ENCODE peak calls at places on chromosomes 5 and 9, in nine cellular contexts. One of them, this sample, is unnamed.

GRCh38 chr5:146717951-146718350 is 160.6 kb downstream of the PPP2R2B start:
- DNase-seq in AG04449: no peak
- DNase-seq in endothelial cell: no peak
- DNase-seq in brain microvascular endothelial cell: no peak
- DNase-seq in CD8-positive, alpha-beta T cell: no peak
- DNase-seq in lung: no peak
- DNase-seq in neural crest cell: no peak
- DNase-seq in GM13977: no peak
- DNase-seq in nephron progenitor cell: no peak
- DNase-seq in this sample: no peak

GRCh38 chr9:114674798-114675554 is 7.0 kb downstream of the TEX48 start:
- DNase-seq in AG04449: no peak
- DNase-seq in endothelial cell: no peak
- DNase-seq in brain microvascular endothelial cell: no peak
- DNase-seq in CD8-positive, alpha-beta T cell: no peak
- DNase-seq in lung: no peak
- DNase-seq in neural crest cell: no peak
- DNase-seq in GM13977: no peak
- DNase-seq in nephron progenitor cell: no peak
- DNase-seq in this sample: no peak

GRCh38 chr5:54739371-54739770 is 221.8 kb downstream of the SNX18 start:
- DNase-seq in AG04449: no peak
- DNase-seq in endothelial cell: no peak
- DNase-seq in brain microvascular endothelial cell: no peak
- DNase-seq in CD8-positive, alpha-beta T cell: no peak
- DNase-seq in lung: no peak
- DNase-seq in neural crest cell: no peak
- DNase-seq in GM13977: no peak
- DNase-seq in nephron progenitor cell: no peak
- DNase-seq in this sample: no peak

GRCh38 chr9:36151306-36152210 is 15.0 kb downstream of the GLIPR2 start:
- DNase-seq in AG04449: no peak
- DNase-seq in endothelial cell: no peak
- DNase-seq in brain microvascular endothelial cell: peak; percentile 61
- DNase-seq in CD8-positive, alpha-beta T cell: peak; percentile 73
- DNase-seq in lung: peak; percentile 74
- DNase-seq in neural crest cell: no peak
- DNase-seq in GM13977: peak; percentile 72
- DNase-seq in nephron progenitor cell: no peak
- DNase-seq in this sample: peak; percentile 68

GRCh38 chr5:132747693-132748440 is 641 bp downstream of the CCNI2 start:
- DNase-seq in AG04449: no peak
- DNase-seq in endothelial cell: peak; percentile 24
- DNase-seq in brain microvascular endothelial cell: no peak
- DNase-seq in CD8-positive, alpha-beta T cell: peak; percentile 12
- DNase-seq in lung: no peak
- DNase-seq in neural crest cell: no peak
- DNase-seq in GM13977: peak; percentile 48
- DNase-seq in nephron progenitor cell: peak; percentile 14
- DNase-seq in this sample: no peak

GRCh38 chr9:127754761-127755557 is 19.9 kb upstream of the TOR2A start:
- DNase-seq in AG04449: no peak
- DNase-seq in endothelial cell: peak; percentile 79
- DNase-seq in brain microvascular endothelial cell: no peak
- DNase-seq in CD8-positive, alpha-beta T cell: no peak
- DNase-seq in lung: no peak
- DNase-seq in neural crest cell: peak; percentile 32
- DNase-seq in GM13977: no peak
- DNase-seq in nephron progenitor cell: peak; percentile 71
- DNase-seq in this sample: no peak

GRCh38 chr9:87909310-87910041 is 8.3 kb upstream of the SPATA31C1 start:
- DNase-seq in AG04449: no peak
- DNase-seq in endothelial cell: no peak
- DNase-seq in brain microvascular endothelial cell: no peak
- DNase-seq in CD8-positive, alpha-beta T cell: no peak
- DNase-seq in lung: peak; percentile 33
- DNase-seq in neural crest cell: no peak
- DNase-seq in GM13977: no peak
- DNase-seq in nephron progenitor cell: no peak
- DNase-seq in this sample: no peak

GRCh38 chr9:94937214-94937903 is 210.9 kb downstream of the AOPEP start:
- DNase-seq in AG04449: peak; percentile 80
- DNase-seq in endothelial cell: no peak
- DNase-seq in brain microvascular endothelial cell: peak; percentile 82
- DNase-seq in CD8-positive, alpha-beta T cell: no peak
- DNase-seq in lung: no peak
- DNase-seq in neural crest cell: no peak
- DNase-seq in GM13977: no peak
- DNase-seq in nephron progenitor cell: no peak
- DNase-seq in this sample: no peak

GRCh38 chr5:76709762-76710161 is 6.2 kb upstream of the F2R start:
- DNase-seq in AG04449: no peak
- DNase-seq in endothelial cell: no peak
- DNase-seq in brain microvascular endothelial cell: no peak
- DNase-seq in CD8-positive, alpha-beta T cell: no peak
- DNase-seq in lung: no peak
- DNase-seq in neural crest cell: no peak
- DNase-seq in GM13977: no peak
- DNase-seq in nephron progenitor cell: no peak
- DNase-seq in this sample: no peak

GRCh38 chr5:88808153-88808552 is 74.8 kb downstream of the MEF2C start:
- DNase-seq in AG04449: no peak
- DNase-seq in endothelial cell: no peak
- DNase-seq in brain microvascular endothelial cell: no peak
- DNase-seq in CD8-positive, alpha-beta T cell: no peak
- DNase-seq in lung: no peak
- DNase-seq in neural crest cell: no peak
- DNase-seq in GM13977: no peak
- DNase-seq in nephron progenitor cell: no peak
- DNase-seq in this sample: no peak

GRCh38 chr9:122001491-122002201 is 91.5 kb downstream of the TTLL11 start:
- DNase-seq in AG04449: no peak
- DNase-seq in endothelial cell: no peak
- DNase-seq in brain microvascular endothelial cell: peak; percentile 20
- DNase-seq in CD8-positive, alpha-beta T cell: no peak
- DNase-seq in lung: no peak
- DNase-seq in neural crest cell: no peak
- DNase-seq in GM13977: no peak
- DNase-seq in nephron progenitor cell: no peak
- DNase-seq in this sample: no peak

GRCh38 chr5:81171769-81172168 is 61.4 kb upstream of the CKMT2 start:
- DNase-seq in AG04449: no peak
- DNase-seq in endothelial cell: no peak
- DNase-seq in brain microvascular endothelial cell: no peak
- DNase-seq in CD8-positive, alpha-beta T cell: no peak
- DNase-seq in lung: no peak
- DNase-seq in neural crest cell: no peak
- DNase-seq in GM13977: no peak
- DNase-seq in nephron progenitor cell: no peak
- DNase-seq in this sample: no peak

GRCh38 chr9:101465330-101465915 is 29.8 kb upstream of the ALDOB start:
- DNase-seq in AG04449: no peak
- DNase-seq in endothelial cell: no peak
- DNase-seq in brain microvascular endothelial cell: peak; percentile 53
- DNase-seq in CD8-positive, alpha-beta T cell: no peak
- DNase-seq in lung: peak; percentile 40
- DNase-seq in neural crest cell: no peak
- DNase-seq in GM13977: no peak
- DNase-seq in nephron progenitor cell: no peak
- DNase-seq in this sample: no peak

GRCh38 chr5:10745133-10745532 is 15.9 kb downstream of the DAP start:
- DNase-seq in AG04449: no peak
- DNase-seq in endothelial cell: no peak
- DNase-seq in brain microvascular endothelial cell: no peak
- DNase-seq in CD8-positive, alpha-beta T cell: no peak
- DNase-seq in lung: no peak
- DNase-seq in neural crest cell: no peak
- DNase-seq in GM13977: no peak
- DNase-seq in nephron progenitor cell: no peak
- DNase-seq in this sample: no peak

GRCh38 chr5:10740384-10740783 is 20.6 kb downstream of the DAP start:
- DNase-seq in AG04449: no peak
- DNase-seq in endothelial cell: no peak
- DNase-seq in brain microvascular endothelial cell: no peak
- DNase-seq in CD8-positive, alpha-beta T cell: no peak
- DNase-seq in lung: no peak
- DNase-seq in neural crest cell: no peak
- DNase-seq in GM13977: no peak
- DNase-seq in nephron progenitor cell: no peak
- DNase-seq in this sample: no peak

GRCh38 chr5:10744681-10745080 is 16.4 kb downstream of the DAP start:
- DNase-seq in AG04449: no peak
- DNase-seq in endothelial cell: no peak
- DNase-seq in brain microvascular endothelial cell: no peak
- DNase-seq in CD8-positive, alpha-beta T cell: no peak
- DNase-seq in lung: no peak
- DNase-seq in neural crest cell: no peak
- DNase-seq in GM13977: no peak
- DNase-seq in nephron progenitor cell: no peak
- DNase-seq in this sample: no peak

GRCh38 chr5:10737880-10738279 is 23.2 kb downstream of the DAP start:
- DNase-seq in AG04449: no peak
- DNase-seq in endothelial cell: no peak
- DNase-seq in brain microvascular endothelial cell: no peak
- DNase-seq in CD8-positive, alpha-beta T cell: no peak
- DNase-seq in lung: no peak
- DNase-seq in neural crest cell: no peak
- DNase-seq in GM13977: no peak
- DNase-seq in nephron progenitor cell: no peak
- DNase-seq in this sample: no peak

DNA sequence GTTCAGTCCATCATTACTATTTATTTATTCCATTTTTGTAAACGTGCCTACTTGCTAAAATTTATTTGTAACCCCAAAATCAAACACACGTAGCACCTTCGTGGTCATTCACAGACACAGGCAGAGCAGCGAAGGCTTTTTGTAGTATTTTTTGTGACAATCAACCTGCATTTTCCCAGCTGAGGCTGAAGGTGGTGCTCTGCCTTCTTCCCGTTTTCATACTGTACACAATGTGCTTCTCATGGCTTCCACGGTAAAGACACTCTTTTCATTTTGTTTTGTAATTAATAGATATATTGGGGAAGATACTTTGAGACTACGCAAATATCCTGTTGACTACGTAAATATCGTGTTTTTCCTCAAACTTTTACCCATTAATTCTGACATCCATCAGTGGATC is 19.4 kb downstream of the DAP start:
- DNase-seq in AG04449: no peak
- DNase-seq in endothelial cell: no peak
- DNase-seq in brain microvascular endothelial cell: no peak
- DNase-seq in CD8-positive, alpha-beta T cell: no peak
- DNase-seq in lung: no peak
- DNase-seq in neural crest cell: no peak
- DNase-seq in GM13977: no peak
- DNase-seq in nephron progenitor cell: no peak
- DNase-seq in this sample: no peak
- TF ChIP-seq CTCF in AG04449: no peak
- TF ChIP-seq CTCF in endothelial cell: no peak
- TF ChIP-seq CTCF in brain microvascular endothelial cell: peak; percentile 42
- TF ChIP-seq CTCF in CD8-positive, alpha-beta T cell: no peak
- TF ChIP-seq CTCF in lung: no peak
- TF ChIP-seq CTCF in neural crest cell: no peak
- TF ChIP-seq CTCF in GM13977: no peak
- TF ChIP-seq CTCF in nephron progenitor cell: no peak
- TF ChIP-seq CTCF in this sample: no peak

DNA sequence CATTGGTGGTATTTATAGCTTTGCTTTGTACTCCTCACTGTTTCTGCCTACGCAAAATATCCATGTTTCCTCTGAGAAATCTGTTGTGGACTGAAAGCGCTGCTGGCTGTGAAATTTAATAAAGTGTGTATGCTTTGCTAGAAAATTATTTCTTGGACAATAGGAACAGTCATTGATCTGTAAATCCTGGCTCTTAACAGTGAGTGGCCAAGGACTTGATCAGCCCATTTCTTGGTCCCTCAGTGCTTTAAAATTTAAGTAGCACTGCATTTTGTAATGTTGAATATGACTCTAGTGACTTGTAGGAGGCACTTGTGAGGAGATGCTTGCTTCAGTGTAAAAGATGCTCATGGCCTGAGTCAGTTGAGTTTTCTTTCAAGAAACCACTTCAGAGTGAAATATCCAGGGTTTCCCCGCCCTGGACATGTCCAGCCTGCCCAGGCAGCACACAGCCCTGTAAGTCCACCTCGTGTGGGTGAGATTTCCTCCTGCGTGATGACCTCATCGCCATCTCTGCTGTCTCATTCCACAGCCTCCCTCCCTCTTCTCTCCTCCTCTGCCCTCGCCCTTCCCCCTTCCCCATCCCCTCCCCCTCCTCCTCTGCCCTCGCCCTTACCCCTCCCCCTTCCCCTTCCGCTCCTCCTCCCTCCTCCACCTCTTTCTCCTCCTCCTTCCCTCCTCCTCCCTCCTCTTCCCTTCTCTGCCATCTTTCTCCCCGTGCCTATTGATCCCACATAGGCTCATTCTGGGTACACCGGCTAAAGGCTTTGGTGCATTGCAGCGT is 34.1 kb upstream of the NCS1 start:
- DNase-seq in AG04449: peak; percentile 82
- DNase-seq in endothelial cell: no peak
- DNase-seq in brain microvascular endothelial cell: peak; percentile 94
- DNase-seq in CD8-positive, alpha-beta T cell: no peak
- DNase-seq in lung: peak; percentile 37
- DNase-seq in neural crest cell: peak; percentile 28
- DNase-seq in GM13977: no peak
- DNase-seq in nephron progenitor cell: no peak
- DNase-seq in this sample: no peak
- TF ChIP-seq CTCF in AG04449: no peak
- TF ChIP-seq CTCF in endothelial cell: no peak
- TF ChIP-seq CTCF in brain microvascular endothelial cell: no peak
- TF ChIP-seq CTCF in CD8-positive, alpha-beta T cell: no peak
- TF ChIP-seq CTCF in lung: no peak
- TF ChIP-seq CTCF in neural crest cell: no peak
- TF ChIP-seq CTCF in GM13977: no peak
- TF ChIP-seq CTCF in nephron progenitor cell: no peak
- TF ChIP-seq CTCF in this sample: no peak

DNA sequence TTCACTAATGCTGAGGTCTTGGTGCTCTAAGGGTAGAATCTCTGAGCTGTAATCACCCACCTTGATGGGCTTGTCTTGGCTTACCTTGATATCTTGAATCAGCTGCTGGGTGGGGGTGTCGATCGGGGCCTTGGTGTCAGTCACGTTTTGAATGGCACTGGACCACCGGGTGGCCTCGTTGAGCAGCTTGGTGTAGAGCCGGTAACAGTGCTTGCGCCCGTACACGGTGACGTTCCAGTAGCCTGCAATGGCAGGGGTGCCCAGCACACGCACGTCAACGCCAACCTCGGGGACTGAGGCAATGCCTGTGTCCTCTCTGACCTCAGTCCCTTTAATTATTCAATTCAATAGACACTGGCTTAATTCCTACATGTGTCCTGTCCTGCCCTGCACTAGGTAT is 63.1 kb upstream of the RETREG1 start:
- DNase-seq in AG04449: no peak
- DNase-seq in endothelial cell: peak; percentile 26
- DNase-seq in brain microvascular endothelial cell: no peak
- DNase-seq in CD8-positive, alpha-beta T cell: no peak
- DNase-seq in lung: no peak
- DNase-seq in neural crest cell: no peak
- DNase-seq in GM13977: no peak
- DNase-seq in nephron progenitor cell: no peak
- DNase-seq in this sample: no peak
- TF ChIP-seq CTCF in AG04449: no peak
- TF ChIP-seq CTCF in endothelial cell: no peak
- TF ChIP-seq CTCF in brain microvascular endothelial cell: peak; percentile 40
- TF ChIP-seq CTCF in CD8-positive, alpha-beta T cell: no peak
- TF ChIP-seq CTCF in lung: no peak
- TF ChIP-seq CTCF in neural crest cell: no peak
- TF ChIP-seq CTCF in GM13977: no peak
- TF ChIP-seq CTCF in nephron progenitor cell: no peak
- TF ChIP-seq CTCF in this sample: no peak

GRCh38 chr9:118829334-118829733 is 539.9 kb downstream of the BRINP1 start:
- DNase-seq in AG04449: no peak
- DNase-seq in endothelial cell: no peak
- DNase-seq in brain microvascular endothelial cell: no peak
- DNase-seq in CD8-positive, alpha-beta T cell: no peak
- DNase-seq in lung: no peak
- DNase-seq in neural crest cell: no peak
- DNase-seq in GM13977: no peak
- DNase-seq in nephron progenitor cell: no peak
- DNase-seq in this sample: no peak
- TF ChIP-seq CTCF in AG04449: no peak
- TF ChIP-seq CTCF in endothelial cell: no peak
- TF ChIP-seq CTCF in brain microvascular endothelial cell: no peak
- TF ChIP-seq CTCF in CD8-positive, alpha-beta T cell: no peak
- TF ChIP-seq CTCF in lung: no peak
- TF ChIP-seq CTCF in neural crest cell: peak; percentile 57
- TF ChIP-seq CTCF in GM13977: no peak
- TF ChIP-seq CTCF in nephron progenitor cell: peak; percentile 25
- TF ChIP-seq CTCF in this sample: no peak

This sample was measured in activated B cell treated with CpG ODN at 0.5 μM for 24 hours.